ENCODE peak calls at places on chromosomes 12 and 14, in five cellular contexts. L, H, O, R and X are unnamed samples.

GRCh38 chr12:111359914-111360276 is 9.0 kb downstream of the PHETA1 start:
- DNase-seq in L (no peak), H (no peak), O (no peak), R (no peak), X (no peak)

GRCh38 chr12:6322969-6323339 is 12.5 kb downstream of the PLEKHG6 start:
- DNase-seq in L (no peak), H (no peak), O (no peak), R (no peak), X (no peak)

GRCh38 chr12:24903305-24904088 is 45.4 kb downstream of the BCAT1 start:
- DNase-seq in L (no peak), H (no peak), O (no peak), R (no peak), X (no peak)

GRCh38 chr12:6113691-6114475 is 10.6 kb downstream of the VWF start:
- DNase-seq in L (no peak), H (no peak), O (no peak), R (no peak), X (no peak)

GRCh38 chr12:47753021-47754001 is 5.4 kb downstream of the RAPGEF3 start:
- DNase-seq in L (no peak), H (no peak), O (no peak), R (no peak), X (peak)

GRCh38 chr12:130161261-130162231 is 718 bp upstream of the FZD10 start:
- DNase-seq in L (no peak), H (no peak), O (no peak), R (no peak), X (peak)

GRCh38 chr12:1776139-1776975 is 44.0 kb upstream of the LRTM2 start:
- DNase-seq in L (no peak), H (no peak), O (no peak), R (no peak), X (peak)

GRCh38 chr14:43900173-43900655 is 606.9 kb downstream of the FSCB start:
- DNase-seq in L (peak), H (no peak), O (no peak), R (no peak), X (no peak)

GRCh38 chr12:108265505-108265904 is 73.6 kb downstream of the CMKLR1 start:
- DNase-seq in L (no peak), H (no peak), O (no peak), R (no peak), X (no peak)

GRCh38 chr12:122319312-122319638 is 53.0 kb upstream of the VPS33A start:
- DNase-seq in L (no peak), H (no peak), O (no peak), R (no peak), X (no peak)

GRCh38 chr14:79587194-79587593 is 624.1 kb downstream of the DIO2 start:
- DNase-seq in L (no peak), H (no peak), O (no peak), R (no peak), X (no peak)

GRCh38 chr14:53109028-53109687 is 44.0 kb downstream of the DDHD1 start:
- DNase-seq in L (no peak), H (peak), O (no peak), R (no peak), X (no peak)
- TF ChIP-seq ZBTB33 in L (no peak), H (no peak), O (no peak), R (no peak), X (no peak)

DNA sequence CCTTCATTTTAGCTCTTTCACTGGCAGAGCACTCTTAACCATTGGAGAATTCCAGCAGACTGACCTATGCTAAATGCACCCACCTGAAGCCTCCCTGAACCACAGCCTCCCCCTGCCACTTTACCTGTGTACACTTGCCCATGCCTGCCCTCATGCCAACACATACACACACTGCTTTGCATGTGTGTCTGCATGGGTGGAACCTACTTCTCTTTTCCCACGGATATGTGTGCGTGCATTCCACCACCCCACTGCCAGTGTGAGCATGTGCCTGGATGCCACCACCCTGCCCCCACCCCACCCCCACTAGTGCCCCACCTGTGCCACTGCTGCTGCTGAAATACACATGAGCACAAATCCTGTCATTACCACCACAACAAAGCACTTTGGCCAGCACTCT is 49.5 kb upstream of the EEA1 start:
- DNase-seq in L (no peak), H (no peak), O (no peak), R (no peak), X (no peak)
- TF ChIP-seq JUND in L (no peak), H (no peak), O (no peak), R (no peak), X (no peak)

GRCh38 chr14:104547998-104548700 is 31.4 kb upstream of the C14orf180 start:
- DNase-seq in L (no peak), H (no peak), O (no peak), R (no peak), X (no peak)
- TF ChIP-seq ZBTB33 in L (no peak), H (no peak), O (no peak), R (no peak), X (no peak)

GRCh38 chr12:28569698-28570411 is 379.6 kb downstream of the CCDC91 start:
- DNase-seq in L (no peak), H (no peak), O (no peak), R (no peak), X (no peak)
- TF ChIP-seq JUND in L (no peak), H (no peak), O (no peak), R (no peak), X (no peak)